ENCODE peak calls at places on chromosome 19, in eight cellular contexts. Z is CD8-positive, alpha-beta T cell; D is GM23338; U is IMR-90; E is epithelial cell of proximal tubule; M is bronchial epithelial cell; X is fibroblast of lung; B is pancreas. K is an unnamed sample.

GRCh38 chr19:54388001-54388802 is 23.5 kb upstream of the LAIR1 start:
- DNase-seq in Z (peak), D (peak), U (no peak), E (no peak), M (no peak), X (no peak), B (peak), K (no peak)

GRCh38 chr19:40693896-40694295 is 3.4 kb upstream of the NUMBL start:
- DNase-seq in Z (no peak), D (no peak), U (no peak), E (no peak), M (no peak), X (no peak), B (no peak), K (no peak)

GRCh38 chr19:7476241-7476640 is 12.6 kb downstream of the PEX11G start:
- DNase-seq in Z (no peak), D (no peak), U (no peak), E (no peak), M (no peak), X (no peak), B (no peak), K (no peak)

GRCh38 chr19:14000691-14001365 is 5.3 kb downstream of the RFX1 start:
- DNase-seq in Z (no peak), D (no peak), U (no peak), E (no peak), M (no peak), X (no peak), B (no peak), K (no peak)

GRCh38 chr19:13262450-13262849 is 112.2 kb downstream of the IER2 start:
- DNase-seq in Z (no peak), D (peak), U (peak), E (no peak), M (peak), X (peak), B (no peak), K (peak)

GRCh38 chr19:3119071-3119781 is 16.6 kb upstream of the GNA15 start:
- DNase-seq in Z (no peak), D (no peak), U (no peak), E (no peak), M (no peak), X (no peak), B (no peak), K (no peak)

GRCh38 chr19:43820098-43820860 is 6.8 kb upstream of the ZNF283 start:
- DNase-seq in Z (no peak), D (peak), U (peak), E (no peak), M (no peak), X (peak), B (no peak), K (peak)

GRCh38 chr19:28737526-28737925 is 475.4 kb downstream of the UQCRFS1 start:
- DNase-seq in Z (no peak), D (no peak), U (no peak), E (no peak), M (no peak), X (no peak), B (no peak), K (no peak)

GRCh38 chr19:3699071-3699740 is 1.1 kb downstream of the PIP5K1C start:
- DNase-seq in Z (no peak), D (no peak), U (peak), E (no peak), M (peak), X (peak), B (no peak), K (peak)

GRCh38 chr19:42555317-42555716 is 27.0 kb upstream of the CEACAM1 start:
- DNase-seq in Z (no peak), D (peak), U (no peak), E (no peak), M (no peak), X (no peak), B (no peak), K (no peak)

GRCh38 chr19:53518716-53519115 is 19.2 kb upstream of the ZNF331 start:
- DNase-seq in Z (no peak), D (no peak), U (no peak), E (no peak), M (no peak), X (no peak), B (no peak), K (no peak)

GRCh38 chr19:42334697-42335373 is 9.4 kb downstream of the MEGF8 start:
- DNase-seq in Z (no peak), D (no peak), U (no peak), E (no peak), M (no peak), X (no peak), B (no peak), K (no peak)

GRCh38 chr19:7894612-7895309 is 6.5 kb downstream of the LRRC8E start:
- DNase-seq in Z (no peak), D (peak), U (no peak), E (no peak), M (peak), X (no peak), B (peak), K (no peak)

GRCh38 chr19:45670670-45671453 is 2.8 kb downstream of the GIPR start:
- DNase-seq in Z (peak), D (peak), U (peak), E (no peak), M (peak), X (peak), B (peak), K (peak)

GRCh38 chr19:32876919-32877285 is 7.3 kb upstream of the SLC7A9 start:
- DNase-seq in Z (no peak), D (no peak), U (peak), E (no peak), M (no peak), X (no peak), B (no peak), K (peak)

GRCh38 chr19:9917322-9917721 is 19.0 kb downstream of the OLFM2 start:
- DNase-seq in Z (no peak), D (peak), U (peak), E (no peak), M (peak), X (peak), B (no peak), K (peak)

GRCh38 chr19:6501740-6502648 is at the start of gene TUBB4A:
- DNase-seq in Z (peak), D (peak), U (no peak), E (no peak), M (no peak), X (no peak), B (peak), K (no peak)

GRCh38 chr19:46880440-46880839 is 19.6 kb downstream of the ARHGAP35 start:
- DNase-seq in Z (no peak), D (no peak), U (peak), E (no peak), M (no peak), X (no peak), B (no peak), K (no peak)

GRCh38 chr19:46748325-46749109 is 2.3 kb upstream of the STRN4 start:
- DNase-seq in Z (peak), D (peak), U (peak), E (no peak), M (peak), X (peak), B (peak), K (peak)

GRCh38 chr19:8373867-8374813 is 10.2 kb downstream of the ANGPTL4 start:
- DNase-seq in Z (no peak), D (no peak), U (no peak), E (no peak), M (no peak), X (no peak), B (no peak), K (no peak)

GRCh38 chr19:39410620-39411005 is 1.9 kb upstream of the PLEKHG2 start:
- DNase-seq in Z (no peak), D (no peak), U (no peak), E (no peak), M (no peak), X (peak), B (no peak), K (no peak)

GRCh38 chr19:5905072-5905778 is 553 bp downstream of the VMAC start:
- DNase-seq in Z (no peak), D (no peak), U (no peak), E (no peak), M (no peak), X (no peak), B (no peak), K (no peak)

GRCh38 chr19:21843081-21843480 is 7.1 kb upstream of the ZNF43 start:
- DNase-seq in Z (no peak), D (no peak), U (no peak), E (no peak), M (no peak), X (no peak), B (no peak), K (no peak)

GRCh38 chr19:48190288-48191284 is 20.1 kb downstream of the ZSWIM9 start:
- DNase-seq in Z (peak), D (peak), U (peak), E (no peak), M (peak), X (peak), B (no peak), K (no peak)

GRCh38 chr19:41563847-41564514 is 12.0 kb upstream of the CEACAM21 start:
- DNase-seq in Z (peak), D (peak), U (no peak), E (no peak), M (peak), X (no peak), B (no peak), K (no peak)

GRCh38 chr19:2974342-2974932 is 2.9 kb upstream of the TLE6 start:
- DNase-seq in Z (no peak), D (no peak), U (no peak), E (no peak), M (no peak), X (no peak), B (no peak), K (no peak)

GRCh38 chr19:6767081-6767356 is 216 bp downstream of the SH2D3A start:
- DNase-seq in Z (no peak), D (peak), U (no peak), E (no peak), M (peak), X (no peak), B (no peak), K (no peak)

GRCh38 chr19:5002143-5002542 is 33.2 kb downstream of the KDM4B start:
- DNase-seq in Z (no peak), D (no peak), U (peak), E (no peak), M (peak), X (no peak), B (no peak), K (peak)

GRCh38 chr19:8577247-8577646 is at the start of gene MYO1F:
- DNase-seq in Z (peak), D (no peak), U (no peak), E (no peak), M (no peak), X (no peak), B (no peak), K (no peak)

GRCh38 chr19:44789943-44790467 is 12.3 kb downstream of the CBLC start:
- DNase-seq in Z (no peak), D (no peak), U (no peak), E (no peak), M (no peak), X (no peak), B (no peak), K (no peak)

GRCh38 chr19:46288896-46289588 is 7.8 kb upstream of the HIF3A start:
- DNase-seq in Z (no peak), D (no peak), U (peak), E (no peak), M (peak), X (peak), B (no peak), K (peak)

GRCh38 chr19:3176715-3177501 is 1.7 kb upstream of the S1PR4 start:
- DNase-seq in Z (peak), D (no peak), U (peak), E (no peak), M (peak), X (peak), B (no peak), K (peak)

GRCh38 chr19:37885392-37885791 is 21.0 kb downstream of the WDR87 start:
- DNase-seq in Z (no peak), D (no peak), U (no peak), E (no peak), M (no peak), X (no peak), B (no peak), K (no peak)

GRCh38 chr19:49445997-49446396 is 4.7 kb upstream of the SLC17A7 start:
- DNase-seq in Z (no peak), D (peak), U (no peak), E (no peak), M (no peak), X (no peak), B (no peak), K (no peak)
- TF ChIP-seq CTCF in Z (no peak), D (no peak), U (no peak), E (no peak), M (no peak), X (no peak), B (no peak), K (no peak)

DNA sequence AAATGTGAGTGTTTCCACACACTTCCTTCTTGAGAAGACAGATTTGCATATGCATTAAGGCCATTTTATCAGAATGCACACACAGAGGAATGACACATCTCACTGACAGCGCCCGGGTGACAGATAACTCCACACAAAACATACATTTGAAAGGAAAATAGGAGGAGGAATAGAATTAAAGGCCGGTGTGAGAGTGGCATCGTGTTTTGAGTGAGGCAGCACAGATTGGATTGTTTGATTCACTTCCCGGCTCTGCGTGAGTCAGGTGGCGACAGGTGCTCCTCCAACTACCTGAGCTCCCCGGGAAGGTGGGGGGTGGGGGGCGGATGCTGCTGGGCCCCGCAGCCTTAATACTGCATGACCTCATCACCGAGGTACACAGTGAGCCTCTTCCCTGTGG is 429.0 kb downstream of the TSHZ3 start:
- DNase-seq in Z (no peak), D (no peak), U (no peak), E (no peak), M (no peak), X (no peak), B (no peak), K (no peak)
- H3K4me3 ChIP-seq in Z (no peak), D (no peak), U (no peak), E (no peak), M (no peak), X (no peak), B (no peak), K (no peak)

GRCh38 chr19:18484992-18485391 is 36.9 kb downstream of the ELL start:
- DNase-seq in Z (no peak), D (no peak), U (no peak), E (no peak), M (no peak), X (no peak), B (no peak), K (no peak)
- TF ChIP-seq CTCF in Z (no peak), D (peak), U (no peak), E (peak), M (no peak), X (no peak), B (no peak), K (peak)

GRCh38 chr19:49863935-49864320 is 3.4 kb downstream of the PNKP start:
- DNase-seq in Z (no peak), D (no peak), U (no peak), E (no peak), M (no peak), X (no peak), B (no peak), K (no peak)

GRCh38 chr19:49863254-49863934 is 4.0 kb downstream of the PNKP start:
- DNase-seq in Z (no peak), D (no peak), U (no peak), E (no peak), M (no peak), X (no peak), B (no peak), K (no peak)

GRCh38 chr19:49862411-49863253 is 4.7 kb downstream of the PNKP start:
- DNase-seq in Z (no peak), D (peak), U (no peak), E (no peak), M (no peak), X (no peak), B (no peak), K (no peak)

GRCh38 chr19:49866933-49867782 is at the start of gene PNKP:
- DNase-seq in Z (peak), D (peak), U (peak), E (peak), M (peak), X (peak), B (peak), K (peak)

GRCh38 chr19:49864890-49865289 is 2.5 kb downstream of the PNKP start:
- DNase-seq in Z (no peak), D (no peak), U (no peak), E (no peak), M (no peak), X (no peak), B (no peak), K (no peak)
- H3K4me3 ChIP-seq in Z (no peak), D (no peak), U (no peak), E (no peak), M (no peak), X (no peak), B (no peak), K (no peak)

GRCh38 chr19:35949131-35949530 is 13.0 kb downstream of the LRFN3 start:
- DNase-seq in Z (no peak), D (peak), U (no peak), E (no peak), M (no peak), X (no peak), B (no peak), K (no peak)
- TF ChIP-seq CTCF in Z (no peak), D (no peak), U (no peak), E (no peak), M (no peak), X (no peak), B (no peak), K (no peak)

GRCh38 chr19:35039881-35040456 is 1.6 kb upstream of the HPN start:
- DNase-seq in Z (no peak), D (peak), U (no peak), E (no peak), M (no peak), X (no peak), B (no peak), K (no peak)
- H3K4me3 ChIP-seq in Z (peak), D (peak), U (no peak), E (no peak), M (no peak), X (no peak), B (no peak), K (no peak)

DNA sequence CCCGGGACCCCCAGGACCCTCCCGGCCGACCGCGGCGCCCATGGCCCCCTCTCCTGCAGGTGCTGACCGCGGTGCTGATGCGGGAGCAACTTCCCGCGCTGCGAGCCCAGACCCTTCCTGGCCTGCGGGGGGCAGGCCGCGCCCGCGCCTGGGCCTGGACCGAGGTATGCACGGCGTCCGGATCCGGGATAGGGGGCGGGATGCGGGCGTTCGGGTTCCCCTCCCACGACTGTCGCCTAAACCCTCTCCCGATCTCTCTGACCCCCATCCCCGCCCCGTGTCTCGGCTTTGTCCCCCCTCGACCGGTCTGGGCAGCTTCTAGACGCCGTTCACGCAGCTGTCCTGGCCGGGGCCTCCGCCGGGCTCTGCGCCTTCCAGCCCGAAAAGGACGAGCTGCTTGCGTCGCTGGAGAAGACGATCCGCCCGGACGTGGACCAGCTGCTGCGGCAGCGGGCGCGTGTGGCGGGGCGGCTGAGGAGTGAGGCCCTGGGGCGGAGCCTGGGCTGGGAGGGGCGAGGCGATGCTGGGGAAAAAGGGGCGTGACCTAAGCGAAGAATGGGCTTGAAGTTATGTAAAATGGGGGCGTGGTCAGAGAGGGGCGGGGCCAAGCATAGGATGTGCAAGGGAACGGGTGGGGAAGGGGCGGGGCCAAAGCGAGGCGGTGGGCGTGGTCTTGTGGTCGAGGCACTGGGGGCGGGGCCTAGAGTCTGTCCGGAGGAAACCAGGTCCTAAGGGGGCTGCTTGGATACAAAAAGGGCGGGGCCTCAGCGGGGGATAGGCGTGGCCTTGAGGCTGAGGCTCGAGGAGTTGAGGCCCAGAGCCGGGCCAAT is 15.9 kb upstream of the COLGALT1 start:
- DNase-seq in Z (peak), D (peak), U (peak), E (no peak), M (peak), X (peak), B (peak), K (peak)
- TF ChIP-seq CTCF in Z (no peak), D (no peak), U (peak), E (peak), M (peak), X (peak), B (no peak), K (peak)

K was measured in AG10803.